ENCODE peak calls at places on chromosomes 16 and 17, in five cellular contexts. W is CD8-positive, alpha-beta T cell; K is AG09319; U is B cell; C is kidney. I is an unnamed sample.

GRCh38 chr17:44307387-44308186 is 814 bp upstream of the RUNDC3A start:
- DNase-seq in W (no peak), K (no peak), U (no peak), C (peak), I (no peak)

GRCh38 chr16:31327675-31328225 is 27.2 kb upstream of the ITGAX start:
- DNase-seq in W (no peak), K (no peak), U (no peak), C (peak), I (no peak)

GRCh38 chr17:47733414-47734288 is 615 bp downstream of the TBX21 start:
- DNase-seq in W (peak), K (no peak), U (no peak), C (no peak), I (no peak)

GRCh38 chr17:10756604-10757003 is 26.8 kb upstream of the TMEM220 start:
- DNase-seq in W (no peak), K (no peak), U (no peak), C (no peak), I (no peak)

GRCh38 chr17:40548982-40549680 is 16.1 kb downstream of the CCR7 start:
- DNase-seq in W (peak), K (peak), U (no peak), C (no peak), I (peak)

GRCh38 chr17:83170571-83171260 is 91.3 kb downstream of the METRNL start:
- DNase-seq in W (peak), K (no peak), U (no peak), C (no peak), I (no peak)

GRCh38 chr16:76668207-76668725 is 391.1 kb downstream of the CNTNAP4 start:
- DNase-seq in W (no peak), K (no peak), U (no peak), C (no peak), I (no peak)

GRCh38 chr17:48632579-48633265 is 6.6 kb upstream of the HOXB9 start:
- DNase-seq in W (no peak), K (no peak), U (no peak), C (no peak), I (no peak)

GRCh38 chr17:2075336-2076056 is 20.6 kb downstream of the HIC1 start:
- DNase-seq in W (no peak), K (no peak), U (no peak), C (no peak), I (no peak)

GRCh38 chr16:49615606-49616005 is 240.3 kb downstream of the ZNF423 start:
- DNase-seq in W (no peak), K (no peak), U (no peak), C (no peak), I (peak)

GRCh38 chr17:82050761-82051641 is 610 bp downstream of the RFNG start:
- DNase-seq in W (no peak), K (no peak), U (no peak), C (peak), I (no peak)

GRCh38 chr16:15773964-15774363 is 82.9 kb downstream of the MYH11 start:
- DNase-seq in W (no peak), K (no peak), U (no peak), C (no peak), I (no peak)

GRCh38 chr17:64240741-64241347 is 22.2 kb downstream of the TEX2 start:
- DNase-seq in W (no peak), K (peak), U (no peak), C (peak), I (no peak)

GRCh38 chr17:38320482-38320881 is 23.3 kb downstream of the GPR179 start:
- DNase-seq in W (no peak), K (no peak), U (no peak), C (no peak), I (no peak)

DNA sequence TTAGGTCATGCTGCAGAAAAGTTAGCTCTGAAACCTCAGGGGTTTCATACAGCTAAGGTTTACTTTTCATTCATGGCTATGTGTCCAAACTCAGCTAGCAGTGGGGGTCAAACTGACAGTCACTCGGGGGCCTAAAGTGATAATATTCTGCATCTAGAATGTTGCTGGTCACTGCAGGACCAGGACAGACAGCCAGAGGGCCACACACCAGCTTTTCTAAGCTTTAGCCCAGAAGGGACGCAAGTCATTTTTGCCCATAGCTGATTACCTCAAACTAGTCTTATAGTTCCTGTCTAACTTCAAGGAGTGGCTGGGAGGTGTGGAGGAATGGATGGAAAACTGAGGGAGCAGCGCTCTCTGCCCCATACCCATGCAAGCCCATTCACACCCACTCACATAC is 163.0 kb upstream of the NLRP1 start:
- DNase-seq in W (no peak), K (no peak), U (no peak), C (no peak), I (no peak)
- TF ChIP-seq CTCF in W (no peak), K (peak), U (no peak), C (no peak), I (no peak)

DNA sequence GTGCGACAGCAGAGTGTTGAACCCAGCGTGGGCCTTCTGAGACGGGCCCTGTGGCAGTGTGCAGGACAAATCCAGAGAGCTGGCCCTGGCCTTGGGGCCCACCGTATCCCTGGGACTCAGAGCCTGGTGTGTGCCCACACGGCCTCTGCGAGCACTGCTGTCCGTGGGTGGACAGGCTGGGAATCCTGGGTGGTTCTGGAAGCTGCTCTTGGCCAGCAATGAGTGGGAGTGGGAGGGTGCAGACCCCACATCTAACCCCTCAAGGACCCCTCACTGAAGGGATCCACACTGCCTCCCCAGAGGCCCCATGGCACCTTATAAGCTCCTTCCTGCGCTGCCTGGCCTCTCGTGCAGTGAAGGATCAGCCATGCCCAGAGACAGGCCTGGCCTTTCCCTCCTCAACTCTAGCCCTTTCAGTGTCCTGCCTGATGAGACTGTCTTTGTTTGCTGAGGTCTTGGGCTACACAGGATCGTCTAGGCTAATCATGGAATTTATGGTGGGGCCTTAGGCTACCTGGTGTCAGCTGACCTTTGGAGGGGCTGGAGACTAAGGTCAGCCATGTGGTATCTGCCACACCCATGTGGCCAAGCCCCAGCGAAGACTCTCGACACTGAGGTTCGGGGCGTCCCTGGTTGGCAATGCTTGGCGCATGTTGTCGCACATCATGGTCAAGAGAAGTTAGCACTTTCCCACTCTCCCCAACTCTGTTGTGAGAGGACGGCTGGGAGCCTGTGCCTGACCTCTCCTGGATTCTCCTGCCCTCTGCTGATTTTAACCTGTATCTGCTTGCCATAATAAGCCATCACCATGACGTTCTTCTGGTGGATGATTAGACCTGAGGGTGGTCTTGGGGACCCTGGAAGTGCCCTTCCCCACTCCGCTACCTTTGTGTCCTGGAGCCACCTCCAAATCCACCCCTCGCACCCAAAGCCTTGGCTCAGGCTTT is 16.4 kb upstream of the GINS2 start:
- DNase-seq in W (no peak), K (no peak), U (no peak), C (no peak), I (no peak)
- TF ChIP-seq CTCF in W (no peak), K (no peak), U (no peak), C (peak), I (no peak)

GRCh38 chr16:61587526-61587925 is 448.7 kb downstream of the CDH8 start:
- DNase-seq in W (no peak), K (no peak), U (no peak), C (no peak), I (no peak)
- TF ChIP-seq CTCF in W (no peak), K (no peak), U (no peak), C (no peak), I (no peak)

DNA sequence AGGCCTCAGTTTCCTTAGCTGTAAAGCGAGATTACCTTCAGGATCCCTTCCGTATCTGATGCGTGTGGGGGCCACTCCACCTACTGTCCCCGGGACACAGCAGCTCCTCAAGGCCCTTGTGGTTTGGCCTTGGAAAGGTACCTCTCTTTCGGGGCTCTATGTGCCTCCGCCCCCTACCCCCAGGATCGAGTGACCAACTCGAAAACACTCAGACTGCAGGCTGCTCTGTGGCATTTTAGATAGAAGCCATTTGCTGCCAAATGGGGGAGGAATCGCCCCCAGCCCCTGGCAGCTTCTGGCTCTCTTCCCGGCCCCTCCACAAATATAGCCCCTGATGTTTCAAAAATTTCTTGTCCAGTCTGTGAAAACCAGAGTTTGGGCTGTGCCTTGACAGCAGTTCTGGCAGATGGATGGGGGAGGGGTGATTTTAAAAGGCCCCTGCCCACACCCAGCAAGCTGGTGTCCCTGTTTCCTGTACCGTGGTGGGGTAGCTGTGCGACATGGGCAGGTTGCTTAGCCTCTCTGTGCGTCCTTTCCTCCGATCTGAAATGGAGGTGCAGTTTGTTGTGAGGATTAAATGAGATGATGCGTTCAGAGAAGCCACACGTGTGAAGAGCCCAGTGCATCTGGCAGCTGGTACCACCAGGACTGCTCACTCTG is 1.1 kb upstream of the WFIKKN2 start:
- DNase-seq in W (no peak), K (no peak), U (no peak), C (no peak), I (no peak)
- TF ChIP-seq CTCF in W (no peak), K (no peak), U (no peak), C (no peak), I (no peak)

DNA sequence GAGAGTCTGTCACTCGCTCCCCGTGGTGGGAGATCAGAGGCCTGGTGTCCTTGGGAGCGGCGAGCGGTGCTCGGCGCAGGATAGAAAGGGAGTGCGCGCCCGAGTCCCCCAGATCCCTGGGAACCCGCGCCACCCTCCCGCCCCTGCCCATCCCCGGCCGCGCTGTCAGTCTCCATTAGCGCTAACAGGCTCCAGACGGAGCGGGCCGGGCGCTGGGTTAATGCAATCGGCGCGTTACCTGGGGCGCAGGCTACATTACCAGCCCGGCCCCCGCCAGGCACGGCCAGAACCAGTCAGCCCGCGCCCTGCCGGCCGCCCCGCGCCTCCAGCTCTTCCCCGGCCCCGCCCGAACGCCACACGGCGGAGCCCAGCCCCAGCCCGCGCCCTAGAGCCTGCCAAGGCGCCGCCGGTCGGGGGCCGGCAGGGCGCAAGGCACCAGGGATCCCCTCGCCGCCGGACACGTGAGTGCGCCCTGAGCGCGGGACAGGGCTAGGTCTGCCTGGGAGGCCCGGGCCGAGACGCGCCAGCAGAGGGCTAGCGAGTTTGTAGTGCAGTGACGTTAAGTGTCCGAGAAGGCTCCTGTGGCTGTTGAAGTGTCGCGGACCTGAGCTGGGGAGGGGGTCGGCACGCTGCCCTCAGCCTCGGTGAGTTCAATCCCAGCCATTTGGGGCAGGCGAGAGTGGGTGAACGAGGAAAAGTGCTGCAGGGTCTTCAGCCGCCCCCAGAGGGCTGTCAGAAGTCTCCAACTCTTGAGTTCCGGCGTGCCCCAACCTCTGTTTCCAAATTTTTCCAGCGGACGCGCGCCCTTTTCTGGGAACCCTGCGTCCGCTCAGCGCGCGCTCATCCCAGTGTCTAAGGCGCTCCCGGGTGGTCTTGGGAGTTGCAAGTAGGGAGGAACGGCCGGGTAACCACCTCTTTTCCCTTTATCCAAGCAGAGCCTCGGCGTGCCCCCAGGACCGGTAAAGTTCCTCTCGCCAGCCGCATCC is at the start of gene SLC6A2:
- DNase-seq in W (no peak), K (no peak), U (no peak), C (peak), I (no peak)
- TF ChIP-seq CTCF in W (no peak), K (peak), U (no peak), C (no peak), I (no peak)

DNA sequence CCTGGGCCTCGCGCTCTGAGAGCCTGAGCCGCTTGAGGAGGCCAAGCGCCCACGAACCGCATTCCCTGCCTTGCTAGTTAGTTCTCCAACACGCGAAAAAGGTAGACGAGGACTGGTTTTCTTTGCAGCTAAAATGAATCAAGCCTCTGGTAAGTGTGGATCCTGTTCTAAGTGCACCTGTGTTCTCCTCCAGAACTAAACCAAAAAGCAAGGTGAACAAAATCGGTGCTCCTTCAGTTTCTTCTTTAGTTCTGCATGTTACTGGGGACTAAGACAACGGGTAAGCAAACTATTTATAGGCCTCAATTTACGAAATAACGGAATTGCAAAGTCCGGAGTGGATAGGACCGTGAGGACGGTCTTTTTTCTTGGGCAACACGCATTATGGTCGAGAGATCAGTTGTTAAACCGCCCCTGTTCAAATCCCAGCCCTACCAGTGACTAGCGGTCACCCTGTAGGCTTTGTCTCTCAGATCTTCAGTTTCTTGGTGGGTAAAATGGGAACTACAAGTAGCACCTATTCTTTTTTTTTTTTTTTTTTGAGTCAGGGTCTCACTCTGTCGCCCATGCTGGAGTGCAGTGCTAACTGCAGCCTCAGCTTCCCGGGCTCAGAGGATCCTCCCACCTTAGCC is 993 bp upstream of the ANKRD11 start:
- DNase-seq in W (no peak), K (no peak), U (no peak), C (no peak), I (no peak)
- TF ChIP-seq CTCF in W (peak), K (no peak), U (peak), C (no peak), I (peak)

GRCh38 chr16:68740628-68741346 is 3.7 kb downstream of the CDH1 start:
- DNase-seq in W (no peak), K (no peak), U (peak), C (no peak), I (no peak)

GRCh38 chr16:68739964-68740627 is 3.0 kb downstream of the CDH1 start:
- DNase-seq in W (no peak), K (no peak), U (no peak), C (no peak), I (no peak)

GRCh38 chr16:68737046-68737729 is at the start of gene CDH1:
- DNase-seq in W (peak), K (no peak), U (no peak), C (peak), I (no peak)

GRCh38 chr16:68736561-68736960 is 531 bp upstream of the CDH1 start:
- DNase-seq in W (no peak), K (no peak), U (no peak), C (no peak), I (no peak)

GRCh38 chr16:68737730-68738590 is 868 bp downstream of the CDH1 start:
- DNase-seq in W (no peak), K (no peak), U (no peak), C (peak), I (no peak)
- TF ChIP-seq CTCF in W (no peak), K (no peak), U (no peak), C (no peak), I (no peak)

GRCh38 chr17:80899402-80900268 is 92.0 kb upstream of the CHMP6 start:
- DNase-seq in W (peak), K (no peak), U (no peak), C (peak), I (peak)
- TF ChIP-seq CTCF in W (peak), K (peak), U (peak), C (peak), I (peak)

GRCh38 chr16:85418978-85419491 is 194.1 kb upstream of the GSE1 start:
- DNase-seq in W (no peak), K (no peak), U (no peak), C (no peak), I (no peak)
- TF ChIP-seq CTCF in W (no peak), K (no peak), U (no peak), C (no peak), I (no peak)